ENCODE peak calls at places on chromosome 12, in nine cellular contexts. N is kidney, A is GM06990, E is AG09309, S is endothelial cell of umbilical vein, O is stomach, H is lower leg skin, C is GM23338, X is psoas muscle. G is an unnamed sample.

GRCh38 chr12:42483534-42483857 is 106.0 kb downstream of the PRICKLE1 start:
- DNase-seq in N (peak), A (peak), E (no peak), S (peak), O (no peak), H (no peak), C (no peak), X (no peak), G (no peak)

GRCh38 chr12:114425031-114425626 is 19.2 kb upstream of the TBX5 start:
- DNase-seq in N (no peak), A (no peak), E (no peak), S (no peak), O (no peak), H (no peak), C (no peak), X (no peak), G (no peak)

GRCh38 chr12:46692606-46693005 is 133.2 kb downstream of the SLC38A4 start:
- DNase-seq in N (no peak), A (no peak), E (no peak), S (no peak), O (no peak), H (no peak), C (no peak), X (no peak), G (no peak)

GRCh38 chr12:54526800-54527630 is 22.4 kb upstream of the PDE1B start:
- DNase-seq in N (no peak), A (no peak), E (no peak), S (peak), O (peak), H (no peak), C (peak), X (no peak), G (peak)

GRCh38 chr12:117063162-117063911 is 35.9 kb downstream of the TESC start:
- DNase-seq in N (no peak), A (peak), E (no peak), S (no peak), O (no peak), H (peak), C (peak), X (no peak), G (no peak)

GRCh38 chr12:88952543-88952942 is 372.3 kb upstream of the KITLG start:
- DNase-seq in N (no peak), A (no peak), E (no peak), S (peak), O (peak), H (no peak), C (no peak), X (no peak), G (peak)

GRCh38 chr12:56449622-56449984 is 377 bp upstream of the TIMELESS start:
- DNase-seq in N (no peak), A (no peak), E (no peak), S (no peak), O (no peak), H (no peak), C (no peak), X (no peak), G (no peak)

GRCh38 chr12:22518998-22519397 is 25.3 kb downstream of the C2CD5 start:
- DNase-seq in N (no peak), A (no peak), E (no peak), S (no peak), O (no peak), H (no peak), C (no peak), X (no peak), G (peak)

GRCh38 chr12:44571031-44571550 is 305.0 kb downstream of the NELL2 start:
- DNase-seq in N (no peak), A (peak), E (no peak), S (no peak), O (no peak), H (no peak), C (no peak), X (no peak), G (no peak)

GRCh38 chr12:124754949-124755800 is 108.5 kb downstream of the SCARB1 start:
- DNase-seq in N (peak), A (no peak), E (peak), S (no peak), O (peak), H (peak), C (peak), X (peak), G (peak)

GRCh38 chr12:48003226-48004038 is 844 bp downstream of the COL2A1 start:
- DNase-seq in N (peak), A (no peak), E (no peak), S (peak), O (no peak), H (no peak), C (peak), X (no peak), G (peak)

GRCh38 chr12:123115409-123116111 is 35.3 kb downstream of the PITPNM2 start:
- DNase-seq in N (peak), A (peak), E (peak), S (no peak), O (no peak), H (peak), C (no peak), X (peak), G (peak)

GRCh38 chr12:18849080-18849479 is 111.2 kb downstream of the CAPZA3 start:
- DNase-seq in N (no peak), A (no peak), E (no peak), S (no peak), O (no peak), H (no peak), C (no peak), X (no peak), G (peak)

GRCh38 chr12:97921957-97922722 is 459.5 kb downstream of the RMST start:
- DNase-seq in N (no peak), A (no peak), E (no peak), S (peak), O (no peak), H (no peak), C (no peak), X (no peak), G (peak)

GRCh38 chr12:96121271-96121711 is 72.9 kb upstream of the ELK3 start:
- DNase-seq in N (no peak), A (no peak), E (no peak), S (peak), O (no peak), H (no peak), C (no peak), X (no peak), G (no peak)

GRCh38 chr12:91616401-91616800 is 433.8 kb upstream of the DCN start:
- DNase-seq in N (no peak), A (no peak), E (no peak), S (no peak), O (no peak), H (no peak), C (no peak), X (no peak), G (no peak)
- TF ChIP-seq CTCF in N (no peak), A (no peak), E (no peak), S (no peak), O (no peak), H (no peak), C (no peak), X (no peak), G (no peak)

DNA sequence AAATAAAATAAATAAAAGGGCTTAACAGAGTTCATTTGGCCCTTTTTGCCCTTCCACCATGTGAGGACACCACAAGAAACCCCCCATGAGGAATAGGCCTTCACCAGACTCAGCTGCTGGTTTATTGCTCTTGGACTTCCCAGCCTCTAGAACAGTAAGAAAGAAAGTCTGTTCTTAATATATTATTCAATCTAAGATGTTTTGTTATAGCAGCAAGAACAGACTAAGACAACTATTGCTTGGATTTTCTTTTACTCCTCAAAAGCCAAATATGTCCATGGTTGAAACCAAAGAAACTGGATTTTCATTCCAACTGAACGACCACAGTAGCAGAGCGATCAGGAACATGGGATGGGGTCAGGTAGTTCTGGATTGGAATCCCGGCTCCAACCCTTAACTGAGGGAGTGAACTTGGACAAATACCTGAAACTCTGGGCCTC is 157.2 kb upstream of the EEA1 start:
- DNase-seq in N (no peak), A (no peak), E (no peak), S (no peak), O (no peak), H (no peak), C (no peak), X (no peak), G (no peak)
- H3K4me3 ChIP-seq in N (no peak), A (no peak), E (no peak), S (no peak), O (no peak), H (no peak), C (no peak), X (no peak), G (no peak)

GRCh38 chr12:110613771-110614684 is at the start of gene TCTN1:
- DNase-seq in N (peak), A (peak), E (peak), S (peak), O (peak), H (peak), C (peak), X (peak), G (peak)
- TF ChIP-seq CTCF in N (no peak), A (no peak), E (no peak), S (no peak), O (no peak), H (no peak), C (no peak), X (no peak), G (no peak)

GRCh38 chr12:120110550-120111501 is 5.7 kb downstream of the RAB35 start:
- DNase-seq in N (peak), A (peak), E (no peak), S (no peak), O (peak), H (peak), C (peak), X (peak), G (no peak)
- H3K4me3 ChIP-seq in N (no peak), A (peak), E (no peak), S (no peak), O (no peak), H (no peak), C (no peak), X (no peak), G (no peak)

DNA sequence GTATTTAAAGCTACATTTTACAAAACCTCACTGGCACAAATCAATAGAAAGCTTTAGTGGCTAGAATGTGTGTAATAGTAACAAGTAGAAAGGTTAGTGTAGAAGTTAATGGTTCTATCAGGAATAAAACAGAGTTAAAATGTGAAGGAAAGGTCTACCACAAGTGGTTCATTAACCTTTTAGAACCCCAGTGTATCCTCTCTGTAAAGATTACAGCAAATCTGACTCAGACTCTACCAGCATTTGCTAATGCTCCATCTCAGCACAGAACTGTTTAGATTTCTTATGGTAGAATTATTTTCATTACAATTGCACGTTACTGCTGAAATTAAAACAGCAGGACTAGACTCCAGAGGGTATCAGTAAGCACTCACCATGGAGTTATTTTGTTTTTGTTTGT is 608.9 kb upstream of the LMO3 start:
- DNase-seq in N (no peak), A (no peak), E (no peak), S (no peak), O (no peak), H (no peak), C (no peak), X (no peak), G (no peak)
- TF ChIP-seq CTCF in N (no peak), A (no peak), E (no peak), S (no peak), O (no peak), H (no peak), C (no peak), X (no peak), G (no peak)

GRCh38 chr12:121512561-121512960 is 68.3 kb downstream of the KDM2B start:
- DNase-seq in N (no peak), A (no peak), E (no peak), S (no peak), O (no peak), H (no peak), C (no peak), X (no peak), G (no peak)

GRCh38 chr12:121515615-121516014 is 65.2 kb downstream of the KDM2B start:
- DNase-seq in N (no peak), A (no peak), E (no peak), S (no peak), O (no peak), H (no peak), C (no peak), X (no peak), G (no peak)

GRCh38 chr12:121511931-121512330 is 68.9 kb downstream of the KDM2B start:
- DNase-seq in N (no peak), A (no peak), E (no peak), S (no peak), O (no peak), H (no peak), C (no peak), X (no peak), G (no peak)

GRCh38 chr12:121514184-121514742 is 66.6 kb downstream of the KDM2B start:
- DNase-seq in N (no peak), A (peak), E (no peak), S (no peak), O (no peak), H (no peak), C (no peak), X (no peak), G (no peak)

GRCh38 chr12:121513464-121514183 is 67.2 kb downstream of the KDM2B start:
- DNase-seq in N (no peak), A (peak), E (no peak), S (no peak), O (peak), H (no peak), C (peak), X (no peak), G (no peak)
- H3K4me3 ChIP-seq in N (no peak), A (no peak), E (no peak), S (no peak), O (no peak), H (no peak), C (no peak), X (no peak), G (no peak)

GRCh38 chr12:39125580-39125979 is 220.2 kb upstream of the CPNE8 start:
- DNase-seq in N (no peak), A (no peak), E (no peak), S (no peak), O (no peak), H (no peak), C (no peak), X (no peak), G (no peak)
- TF ChIP-seq CTCF in N (no peak), A (no peak), E (no peak), S (no peak), O (no peak), H (no peak), C (no peak), X (no peak), G (no peak)

GRCh38 chr12:50025187-50026059 is at the start of gene RACGAP1:
- DNase-seq in N (peak), A (peak), E (peak), S (peak), O (peak), H (peak), C (peak), X (peak), G (peak)

GRCh38 chr12:50026691-50027090 is 1.4 kb upstream of the RACGAP1 start:
- DNase-seq in N (no peak), A (no peak), E (no peak), S (no peak), O (no peak), H (no peak), C (no peak), X (no peak), G (no peak)

GRCh38 chr12:50022903-50023302 is 2.4 kb downstream of the RACGAP1 start:
- DNase-seq in N (no peak), A (no peak), E (no peak), S (no peak), O (no peak), H (no peak), C (no peak), X (no peak), G (no peak)

GRCh38 chr12:50024804-50025186 is 499 bp downstream of the RACGAP1 start:
- DNase-seq in N (no peak), A (no peak), E (no peak), S (peak), O (no peak), H (no peak), C (peak), X (no peak), G (no peak)

GRCh38 chr12:50024227-50024626 is 1.1 kb downstream of the RACGAP1 start:
- DNase-seq in N (no peak), A (no peak), E (no peak), S (no peak), O (no peak), H (no peak), C (no peak), X (no peak), G (no peak)
- H3K4me3 ChIP-seq in N (no peak), A (peak), E (peak), S (no peak), O (no peak), H (no peak), C (peak), X (peak), G (peak)

DNA sequence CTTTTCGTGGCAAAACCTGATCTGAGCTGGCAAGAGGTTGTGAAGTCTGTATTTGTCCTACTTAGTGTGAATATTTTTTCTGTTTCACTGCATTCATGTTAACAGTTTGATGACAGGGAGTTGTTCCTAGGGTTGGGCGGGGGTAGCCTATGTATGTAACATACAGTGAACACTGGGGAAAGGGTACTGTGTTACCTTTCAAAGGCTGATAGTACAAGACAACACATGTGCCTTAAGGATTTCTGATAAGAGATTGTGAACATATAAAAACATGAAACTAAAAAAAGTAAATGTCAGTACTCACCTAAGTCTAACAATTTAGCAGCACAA is 30.5 kb upstream of the GRIP1 start:
- DNase-seq in N (no peak), A (no peak), E (no peak), S (no peak), O (no peak), H (no peak), C (no peak), X (no peak), G (no peak)
- TF ChIP-seq CTCF in N (no peak), A (no peak), E (no peak), S (no peak), O (no peak), H (no peak), C (no peak), X (no peak), G (no peak)

GRCh38 chr12:2844786-2845185 is 10.0 kb upstream of the NRIP2 start:
- DNase-seq in N (no peak), A (no peak), E (no peak), S (no peak), O (no peak), H (no peak), C (no peak), X (no peak), G (no peak)
- H3K4me3 ChIP-seq in N (no peak), A (no peak), E (no peak), S (no peak), O (no peak), H (no peak), C (no peak), X (no peak), G (no peak)